ENCODE peak calls at places on chromosome 19, in ten cellular contexts. M, I, X, V, P, J, A, O, Q and Z are unnamed samples.

GRCh38 chr19:47095707-47096704 is 17.6 kb downstream of the ZC3H4 start:
- DNase-seq in M (peak; percentile 31), I (no peak), X (no peak), V (peak; percentile 54), P (no peak), J (peak; percentile 48), A (no peak), O (no peak), Q (peak; percentile 37), Z (peak; percentile 97)

GRCh38 chr19:10270180-10270615 is 722 bp upstream of the ICAM1 start:
- DNase-seq in M (peak; percentile 78), I (no peak), X (peak; percentile 27), V (peak; percentile 87), P (peak; percentile 19), J (no peak), A (no peak), O (peak; percentile 56), Q (peak; percentile 48), Z (no peak)

GRCh38 chr19:42189133-42189532 is 28.3 kb downstream of the DEDD2 start:
- DNase-seq in M (no peak), I (no peak), X (no peak), V (no peak), P (no peak), J (no peak), A (no peak), O (no peak), Q (no peak), Z (no peak)

GRCh38 chr19:29583196-29584006 is 22.7 kb upstream of the POP4 start:
- DNase-seq in M (peak; percentile 47), I (no peak), X (no peak), V (peak; percentile 68), P (no peak), J (no peak), A (no peak), O (no peak), Q (peak; percentile 24), Z (no peak)

GRCh38 chr19:46955114-46955812 is 64.4 kb upstream of the NPAS1 start:
- DNase-seq in M (peak; percentile 76), I (no peak), X (no peak), V (peak; percentile 85), P (no peak), J (no peak), A (no peak), O (peak; percentile 20), Q (peak; percentile 66), Z (no peak)

GRCh38 chr19:50705422-50706019 is 14.1 kb downstream of the SHANK1 start:
- DNase-seq in M (peak; percentile 64), I (no peak), X (peak; percentile 57), V (peak; percentile 23), P (no peak), J (peak; percentile 95), A (peak; percentile 8), O (no peak), Q (peak; percentile 65), Z (peak; percentile 62)

GRCh38 chr19:4267101-4267900 is 11.8 kb upstream of the SHD start:
- DNase-seq in M (peak; percentile 48), I (peak; percentile 42), X (peak; percentile 51), V (peak; percentile 64), P (no peak), J (peak; percentile 61), A (no peak), O (peak; percentile 40), Q (peak; percentile 60), Z (peak; percentile 71)

GRCh38 chr19:31092189-31092753 is 257.0 kb downstream of the TSHZ3 start:
- DNase-seq in M (no peak), I (no peak), X (peak; percentile 11), V (no peak), P (no peak), J (no peak), A (no peak), O (no peak), Q (no peak), Z (no peak)

GRCh38 chr19:40974633-40975037 is 16.4 kb upstream of the CYP2B6 start:
- DNase-seq in M (peak; percentile 64), I (peak; percentile 70), X (peak; percentile 65), V (peak; percentile 74), P (peak; percentile 35), J (peak; percentile 89), A (no peak), O (peak; percentile 66), Q (peak; percentile 87), Z (peak; percentile 89)

GRCh38 chr19:33832633-33833032 is 36.0 kb downstream of the KCTD15 start:
- DNase-seq in M (no peak), I (no peak), X (no peak), V (no peak), P (no peak), J (no peak), A (no peak), O (no peak), Q (no peak), Z (no peak)

GRCh38 chr19:2253106-2254051 is 2.8 kb downstream of the JSRP1 start:
- DNase-seq in M (no peak), I (no peak), X (no peak), V (no peak), P (no peak), J (no peak), A (no peak), O (no peak), Q (no peak), Z (no peak)

GRCh38 chr19:17184381-17184841 is 30.7 kb upstream of the USE1 start:
- DNase-seq in M (no peak), I (peak; percentile 17), X (no peak), V (peak; percentile 76), P (no peak), J (no peak), A (no peak), O (no peak), Q (no peak), Z (no peak)

GRCh38 chr19:55581145-55581827 is 638 bp upstream of the ZNF579 start:
- DNase-seq in M (no peak), I (no peak), X (no peak), V (no peak), P (no peak), J (no peak), A (no peak), O (no peak), Q (peak; percentile 9), Z (no peak)

GRCh38 chr19:51172223-51172622 is 30.1 kb downstream of the SIGLEC7 start:
- DNase-seq in M (no peak), I (no peak), X (no peak), V (no peak), P (no peak), J (no peak), A (no peak), O (no peak), Q (no peak), Z (no peak)

GRCh38 chr19:45812297-45812696 is 2.8 kb downstream of the RSPH6A start:
- DNase-seq in M (peak; percentile 34), I (no peak), X (no peak), V (no peak), P (no peak), J (no peak), A (no peak), O (no peak), Q (no peak), Z (no peak)

GRCh38 chr19:30046522-30046921 is 104.5 kb downstream of the URI1 start:
- DNase-seq in M (no peak), I (no peak), X (no peak), V (peak; percentile 4), P (peak; percentile 47), J (no peak), A (no peak), O (no peak), Q (peak; percentile 78), Z (no peak)

GRCh38 chr19:49149652-49150105 is 5.5 kb downstream of the HRC start:
- DNase-seq in M (peak; percentile 72), I (no peak), X (peak; percentile 83), V (no peak), P (peak; percentile 61), J (peak; percentile 82), A (no peak), O (no peak), Q (peak; percentile 92), Z (peak; percentile 80)

GRCh38 chr19:38337360-38337653 is 1.7 kb downstream of the CATSPERG start:
- DNase-seq in M (no peak), I (no peak), X (no peak), V (no peak), P (no peak), J (peak; percentile 35), A (no peak), O (no peak), Q (no peak), Z (no peak)

GRCh38 chr19:35066691-35067563 is 25.4 kb downstream of the HPN start:
- DNase-seq in M (peak; percentile 71), I (peak; percentile 82), X (peak; percentile 95), V (peak; percentile 84), P (peak; percentile 78), J (peak; percentile 90), A (no peak), O (peak; percentile 81), Q (peak; percentile 95), Z (peak; percentile 83)

GRCh38 chr19:9128171-9128570 is 1.4 kb upstream of the OR7G3 start:
- DNase-seq in M (peak; percentile 61), I (no peak), X (no peak), V (no peak), P (no peak), J (no peak), A (no peak), O (no peak), Q (peak; percentile 64), Z (no peak)

GRCh38 chr19:47379398-47379938 is 30.4 kb downstream of the DHX34 start:
- DNase-seq in M (no peak), I (no peak), X (peak; percentile 79), V (no peak), P (peak; percentile 87), J (no peak), A (no peak), O (no peak), Q (no peak), Z (no peak)